ENCODE peak calls at places on chromosome 1, in four cellular contexts. One of them, this sample, is unnamed.
A peak's percentile ranks its signal among the peaks of the same experiment; 100 is the strongest.

GRCh38 chr1:111880866-111881837 is 108.3 kb downstream of the KCND3 start:
- DNase-seq in hepatocyte: no peak
- DNase-seq in PC-3: no peak
- DNase-seq in astrocyte: no peak
- DNase-seq in this sample: no peak

GRCh38 chr1:22639286-22639685 is 2.9 kb downstream of the C1QA start:
- DNase-seq in hepatocyte: peak; percentile 46
- DNase-seq in PC-3: no peak
- DNase-seq in astrocyte: peak; percentile 41
- DNase-seq in this sample: no peak

GRCh38 chr1:173100476-173101107 is 49.9 kb upstream of the TNFSF18 start:
- DNase-seq in hepatocyte: no peak
- DNase-seq in PC-3: no peak
- DNase-seq in astrocyte: no peak
- DNase-seq in this sample: no peak

GRCh38 chr1:24727490-24728214 is 17.6 kb upstream of the CLIC4 start:
- DNase-seq in hepatocyte: peak; percentile 71
- DNase-seq in PC-3: no peak
- DNase-seq in astrocyte: peak; percentile 77
- DNase-seq in this sample: no peak

GRCh38 chr1:203673550-203674411 is 47.1 kb downstream of the ATP2B4 start:
- DNase-seq in hepatocyte: peak; percentile 71
- DNase-seq in PC-3: peak; percentile 98
- DNase-seq in astrocyte: peak; percentile 93
- DNase-seq in this sample: peak; percentile 90

GRCh38 chr1:62224182-62224581 is 29.5 kb downstream of the L1TD1 start:
- DNase-seq in hepatocyte: no peak
- DNase-seq in PC-3: no peak
- DNase-seq in astrocyte: no peak
- DNase-seq in this sample: no peak

GRCh38 chr1:221454096-221454495 is 287.8 kb downstream of the DUSP10 start:
- DNase-seq in hepatocyte: no peak
- DNase-seq in PC-3: no peak
- DNase-seq in astrocyte: no peak
- DNase-seq in this sample: no peak

GRCh38 chr1:202587859-202588480 is 122.3 kb downstream of the SYT2 start:
- DNase-seq in hepatocyte: no peak
- DNase-seq in PC-3: no peak
- DNase-seq in astrocyte: no peak
- DNase-seq in this sample: no peak

GRCh38 chr1:147156643-147157042 is 15.6 kb downstream of the PRKAB2 start:
- DNase-seq in hepatocyte: no peak
- DNase-seq in PC-3: peak; percentile 32
- DNase-seq in astrocyte: no peak
- DNase-seq in this sample: no peak

GRCh38 chr1:89989791-89990190 is 5.1 kb upstream of the ZNF326 start:
- DNase-seq in hepatocyte: peak; percentile 79
- DNase-seq in PC-3: peak; percentile 33
- DNase-seq in astrocyte: no peak
- DNase-seq in this sample: no peak

GRCh38 chr1:6688001-6688400 is 13.6 kb downstream of the DNAJC11 start:
- DNase-seq in hepatocyte: no peak
- DNase-seq in PC-3: no peak
- DNase-seq in astrocyte: peak; percentile 40
- DNase-seq in this sample: no peak

GRCh38 chr1:62271932-62272728 is 47.1 kb downstream of the KANK4 start:
- DNase-seq in hepatocyte: no peak
- DNase-seq in PC-3: no peak
- DNase-seq in astrocyte: no peak
- DNase-seq in this sample: no peak

GRCh38 chr1:20100632-20101355 is 18.5 kb downstream of the PLA2G2D start:
- DNase-seq in hepatocyte: peak; percentile 69
- DNase-seq in PC-3: peak; percentile 77
- DNase-seq in astrocyte: peak; percentile 50
- DNase-seq in this sample: peak; percentile 52

GRCh38 chr1:203142124-203142523 is 14.6 kb downstream of the ADORA1 start:
- DNase-seq in hepatocyte: no peak
- DNase-seq in PC-3: no peak
- DNase-seq in astrocyte: no peak
- DNase-seq in this sample: no peak

GRCh38 chr1:17439250-17440073 is at the start of gene RCC2:
- DNase-seq in hepatocyte: peak; percentile 90
- DNase-seq in PC-3: peak; percentile 63
- DNase-seq in astrocyte: peak; percentile 61
- DNase-seq in this sample: peak; percentile 43

GRCh38 chr1:17438977-17439249 is 564 bp downstream of the RCC2 start:
- DNase-seq in hepatocyte: no peak
- DNase-seq in PC-3: no peak
- DNase-seq in astrocyte: no peak
- DNase-seq in this sample: no peak

GRCh38 chr1:17436380-17437174 is 2.9 kb downstream of the RCC2 start:
- DNase-seq in hepatocyte: no peak
- DNase-seq in PC-3: no peak
- DNase-seq in astrocyte: no peak
- DNase-seq in this sample: no peak

GRCh38 chr1:17438176-17438976 is 1.1 kb downstream of the RCC2 start:
- DNase-seq in hepatocyte: peak; percentile 76
- DNase-seq in PC-3: peak; percentile 53
- DNase-seq in astrocyte: peak; percentile 29
- DNase-seq in this sample: no peak

DNA sequence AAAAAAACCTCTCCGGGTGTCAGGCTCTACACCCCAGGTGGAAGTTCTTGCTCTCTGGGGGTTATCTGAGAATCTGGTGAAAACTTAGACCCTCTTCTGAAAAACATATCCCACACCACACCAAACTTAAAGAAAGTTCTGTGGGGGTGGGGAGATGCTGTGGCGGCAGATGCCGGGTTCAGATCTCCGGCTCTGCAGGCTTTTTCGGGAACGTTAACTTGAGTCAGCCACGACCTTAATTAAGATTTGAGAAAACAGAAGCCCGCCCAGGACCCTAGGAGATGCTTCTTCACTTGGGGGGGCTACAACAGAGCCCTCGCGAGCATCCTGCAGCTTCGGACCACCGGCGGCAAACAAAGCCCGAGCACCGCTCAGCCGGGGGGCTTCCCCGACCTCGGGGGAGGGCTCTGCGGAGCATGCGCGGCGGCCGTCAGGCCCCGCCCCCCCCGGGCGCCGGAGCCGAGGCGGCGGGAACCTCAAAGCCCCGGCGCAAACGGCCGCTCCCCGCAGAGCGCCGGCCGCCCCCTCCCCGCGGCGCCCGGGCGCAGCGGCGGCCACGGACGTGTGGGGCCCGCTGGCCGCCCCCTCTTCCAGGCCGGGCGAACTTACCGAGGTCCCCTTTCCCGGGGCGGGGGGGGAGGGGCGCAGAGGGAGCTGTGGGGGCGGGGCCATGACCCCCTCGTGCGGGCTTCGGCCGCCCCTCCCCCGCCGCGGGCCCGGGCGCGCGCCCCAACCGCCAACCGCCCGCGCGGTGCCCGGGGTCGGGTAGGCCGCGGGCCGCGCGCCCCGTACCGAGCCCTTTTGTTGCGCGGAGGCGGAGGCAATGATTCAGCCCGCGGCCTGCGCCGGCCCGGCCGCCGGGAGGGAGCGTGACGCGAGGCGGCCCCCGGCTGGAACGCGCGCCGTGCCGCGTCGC is 2.0 kb downstream of the RCC2 start:
- DNase-seq in hepatocyte: peak; percentile 80
- DNase-seq in PC-3: peak; percentile 54
- DNase-seq in astrocyte: no peak
- DNase-seq in this sample: no peak
- H3K4me1 ChIP-seq in hepatocyte: peaks cover 25% of the 10 kb centered on the region
- H3K4me1 ChIP-seq in PC-3: peaks cover 35% of the 10 kb centered on the region
- H3K4me1 ChIP-seq in astrocyte: peaks cover 31% of the 10 kb centered on the region
- H3K4me1 ChIP-seq in this sample: peaks cover 42% of the 10 kb centered on the region

DNA sequence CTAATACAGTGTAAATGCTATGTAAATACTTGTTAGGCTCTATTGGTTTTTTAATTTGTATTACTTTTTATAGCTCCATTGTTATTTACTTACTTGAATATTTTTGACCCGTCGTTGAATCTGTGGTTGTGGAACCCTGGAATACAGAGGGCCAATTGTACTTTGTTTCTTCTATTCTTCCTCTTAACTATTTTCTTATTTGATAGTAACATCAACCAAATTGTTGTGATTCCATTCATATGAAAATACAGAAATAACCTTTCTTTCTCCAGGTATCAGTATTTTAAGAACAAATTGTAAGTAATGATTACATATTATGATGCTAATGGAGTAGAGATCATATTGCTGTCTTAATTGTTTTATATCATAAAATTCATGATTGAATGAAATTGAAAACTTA is 73.7 kb downstream of the FNBP1L start:
- DNase-seq in hepatocyte: no peak
- DNase-seq in PC-3: no peak
- DNase-seq in astrocyte: no peak
- DNase-seq in this sample: no peak
- H2AFZ ChIP-seq in hepatocyte: no peak overlapping the region
- H2AFZ ChIP-seq in PC-3: no peak overlapping the region
- H2AFZ ChIP-seq in astrocyte: no peak overlapping the region
- H2AFZ ChIP-seq in this sample: no peak overlapping the region

GRCh38 chr1:205950280-205950679 is 7.0 kb upstream of the SLC26A9 start:
- DNase-seq in hepatocyte: no peak
- DNase-seq in PC-3: peak; percentile 43
- DNase-seq in astrocyte: peak; percentile 74
- DNase-seq in this sample: no peak
- H3K4me1 ChIP-seq in hepatocyte: no peaks in the 10 kb centered on the region
- H3K4me1 ChIP-seq in PC-3: peaks cover 17% of the 10 kb centered on the region
- H3K4me1 ChIP-seq in astrocyte: peaks cover 13% of the 10 kb centered on the region
- H3K4me1 ChIP-seq in this sample: no peaks in the 10 kb centered on the region

GRCh38 chr1:207826557-207827487 is 75.0 kb downstream of the CD46 start:
- DNase-seq in hepatocyte: peak; percentile 53
- DNase-seq in PC-3: peak; percentile 64
- DNase-seq in astrocyte: no peak
- DNase-seq in this sample: no peak
- H2AFZ ChIP-seq in hepatocyte: peak overlapping the region; percentile 27
- H2AFZ ChIP-seq in PC-3: peak overlapping the region; percentile 42
- H2AFZ ChIP-seq in astrocyte: no peak overlapping the region
- H2AFZ ChIP-seq in this sample: no peak overlapping the region

GRCh38 chr1:10692401-10693021 is 103.9 kb downstream of the CASZ1 start:
- DNase-seq in hepatocyte: peak; percentile 71
- DNase-seq in PC-3: peak; percentile 66
- DNase-seq in astrocyte: no peak
- DNase-seq in this sample: peak; percentile 19
- H3K4me1 ChIP-seq in hepatocyte: peaks cover 21% of the 10 kb centered on the region
- H3K4me1 ChIP-seq in PC-3: peaks cover 18% of the 10 kb centered on the region
- H3K4me1 ChIP-seq in astrocyte: no peaks in the 10 kb centered on the region
- H3K4me1 ChIP-seq in this sample: peaks cover 28% of the 10 kb centered on the region

DNA sequence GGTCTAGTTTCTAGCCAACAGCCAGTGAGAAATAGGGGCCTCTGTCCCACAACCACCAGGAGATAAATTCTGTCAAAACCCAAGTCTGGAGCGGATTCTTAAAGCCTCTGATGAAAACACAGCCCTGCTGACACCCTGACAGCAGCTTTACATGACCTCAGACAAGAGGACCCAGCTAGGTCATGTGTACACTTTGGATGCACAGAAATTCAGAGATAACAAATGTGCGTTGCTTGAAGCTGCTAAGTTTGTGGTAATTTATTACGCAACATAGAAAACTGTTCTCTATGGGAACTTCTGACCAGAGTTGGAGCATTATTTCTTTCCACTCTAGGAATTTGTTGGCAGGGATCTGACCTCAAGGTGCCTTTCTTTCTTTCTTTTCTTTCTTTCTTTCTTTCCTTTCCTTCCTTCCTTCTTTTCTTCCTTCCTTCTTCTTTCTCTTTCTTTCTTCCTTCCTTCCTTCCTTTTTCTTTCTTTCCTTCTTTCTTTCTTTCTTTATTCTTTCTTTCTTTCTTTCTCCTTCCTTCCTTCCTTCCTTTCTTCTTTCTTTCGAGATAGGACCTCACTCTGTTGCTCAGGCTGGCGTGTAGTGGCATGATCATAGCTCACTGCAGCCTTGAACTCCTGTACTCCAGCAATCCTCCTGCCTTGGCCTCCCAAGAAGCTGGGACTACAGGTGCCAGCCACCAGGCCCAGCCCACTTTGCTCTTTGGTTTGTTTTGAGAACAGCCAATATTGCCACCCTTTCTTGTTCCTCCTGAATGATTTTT is 14.8 kb upstream of the HMGCS2 start:
- DNase-seq in hepatocyte: peak; percentile 54
- DNase-seq in PC-3: peak; percentile 4
- DNase-seq in astrocyte: peak; percentile 34
- DNase-seq in this sample: no peak
- H2AFZ ChIP-seq in hepatocyte: no peak overlapping the region
- H2AFZ ChIP-seq in PC-3: no peak overlapping the region
- H2AFZ ChIP-seq in astrocyte: no peak overlapping the region
- H2AFZ ChIP-seq in this sample: no peak overlapping the region

DNA sequence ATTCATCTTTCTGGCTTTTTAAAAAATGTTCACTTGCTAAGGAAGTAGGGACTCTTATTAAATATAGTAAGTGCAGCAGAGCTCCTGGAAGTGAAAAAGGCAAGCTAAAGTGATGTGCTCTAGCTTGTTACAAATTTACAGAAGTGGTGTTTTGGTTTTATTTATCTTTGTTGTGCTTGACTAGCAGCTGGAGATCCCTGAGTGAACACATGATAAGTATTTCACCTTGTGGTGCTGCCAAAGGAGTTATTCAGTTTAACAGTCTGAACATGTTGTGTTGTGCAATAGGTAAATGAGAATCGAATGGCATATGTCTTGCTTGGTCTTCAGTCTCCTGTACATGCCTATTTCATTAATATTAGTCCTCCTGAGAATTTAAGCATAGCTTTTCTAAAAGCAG is 315.7 kb downstream of the TPR start:
- DNase-seq in hepatocyte: no peak
- DNase-seq in PC-3: no peak
- DNase-seq in astrocyte: peak; percentile 16
- DNase-seq in this sample: no peak
- H3K4me1 ChIP-seq in hepatocyte: no peaks in the 10 kb centered on the region
- H3K4me1 ChIP-seq in PC-3: peaks cover 28% of the 10 kb centered on the region
- H3K4me1 ChIP-seq in astrocyte: no peaks in the 10 kb centered on the region
- H3K4me1 ChIP-seq in this sample: no peaks in the 10 kb centered on the region